ENCODE peak calls at places on chromosomes 4 and X, in seven cellular contexts. K is astrocyte; H is upper lobe of right lung; R is GM23338; A is left ventricle myocardium inferior; U is IMR-90; Y is CD8-positive, alpha-beta memory T cell. N is an unnamed sample. For H3K27me3, the result is how much of the 10 kb centered on the place peaks cover.

GRCh38 chr4:121555315-121556107 is 141.3 kb downstream of the ANXA5 start:
- DNase-seq in K (no peak), H (no peak), R (peak), A (no peak), U (peak), Y (no peak), N (no peak)

GRCh38 chrX:1031521-1032430 is 180.7 kb downstream of the CRLF2 start:
- DNase-seq in K (no peak), H (peak), R (no peak), A (no peak), U (no peak), Y (no peak), N (no peak)

GRCh38 chr4:4461850-4462249 is 74.9 kb downstream of the NSG1 start:
- DNase-seq in K (no peak), H (peak), R (no peak), A (no peak), U (no peak), Y (peak), N (no peak)

GRCh38 chr4:143390764-143391163 is 54.1 kb downstream of the GAB1 start:
- DNase-seq in K (no peak), H (no peak), R (no peak), A (no peak), U (no peak), Y (no peak), N (no peak)

GRCh38 chrX:101417981-101418841 is 10.2 kb downstream of the HNRNPH2 start:
- DNase-seq in K (peak), H (peak), R (peak), A (peak), U (no peak), Y (peak), N (no peak)

GRCh38 chrX:25600776-25601175 is 537.4 kb upstream of the MAGEB18 start:
- DNase-seq in K (peak), H (no peak), R (no peak), A (no peak), U (peak), Y (no peak), N (no peak)

GRCh38 chrX:118437283-118437682 is 58.3 kb upstream of the DOCK11 start:
- DNase-seq in K (no peak), H (no peak), R (no peak), A (no peak), U (no peak), Y (no peak), N (no peak)

GRCh38 chrX:116241001-116241400 is 70.5 kb downstream of the AGTR2 start:
- DNase-seq in K (no peak), H (no peak), R (no peak), A (no peak), U (no peak), Y (no peak), N (no peak)

GRCh38 chrX:39750798-39751197 is 347.0 kb downstream of the BCOR start:
- DNase-seq in K (no peak), H (no peak), R (no peak), A (no peak), U (no peak), Y (no peak), N (no peak)

GRCh38 chr4:113784497-113785254 is 23.1 kb upstream of the CAMK2D start:
- DNase-seq in K (peak), H (no peak), R (no peak), A (no peak), U (peak), Y (no peak), N (peak)

GRCh38 chr4:108849611-108850406 is 87.0 kb upstream of the ETNPPL start:
- DNase-seq in K (peak), H (no peak), R (peak), A (no peak), U (peak), Y (no peak), N (peak)

GRCh38 chr4:72666910-72667309 is 97.9 kb upstream of the ADAMTS3 start:
- DNase-seq in K (no peak), H (no peak), R (peak), A (no peak), U (no peak), Y (no peak), N (no peak)

GRCh38 chrX:27251369-27251768 is 211.8 kb downstream of the PPP4R3C start:
- DNase-seq in K (no peak), H (no peak), R (peak), A (no peak), U (no peak), Y (no peak), N (no peak)

GRCh38 chr4:25457053-25457715 is 80.1 kb downstream of the ANAPC4 start:
- DNase-seq in K (peak), H (no peak), R (no peak), A (no peak), U (peak), Y (no peak), N (peak)

GRCh38 chr4:10171055-10171454 is 54.5 kb upstream of the WDR1 start:
- DNase-seq in K (no peak), H (no peak), R (no peak), A (no peak), U (no peak), Y (no peak), N (no peak)

GRCh38 chr4:163542275-163542674 is 47.8 kb downstream of the TMA16 start:
- DNase-seq in K (peak), H (no peak), R (no peak), A (no peak), U (peak), Y (no peak), N (no peak)

GRCh38 chr4:48297447-48297846 is 27.8 kb upstream of the TEC start:
- DNase-seq in K (no peak), H (no peak), R (no peak), A (no peak), U (peak), Y (no peak), N (no peak)

GRCh38 chr4:83043801-83044407 is 8.9 kb downstream of the COPS4 start:
- DNase-seq in K (peak), H (no peak), R (no peak), A (no peak), U (peak), Y (no peak), N (peak)

GRCh38 chr4:119300072-119300387 is 21.9 kb downstream of the FABP2 start:
- DNase-seq in K (no peak), H (peak), R (no peak), A (peak), U (peak), Y (no peak), N (peak)

GRCh38 chrX:131816551-131817136 is 206.5 kb upstream of the STK26 start:
- DNase-seq in K (peak), H (no peak), R (no peak), A (no peak), U (peak), Y (peak), N (no peak)

GRCh38 chr4:158875455-158875854 is 106.6 kb downstream of the FNIP2 start:
- DNase-seq in K (no peak), H (no peak), R (no peak), A (no peak), U (no peak), Y (no peak), N (no peak)

GRCh38 chr4:2083826-2084160 is 24.7 kb downstream of the NAT8L start:
- DNase-seq in K (no peak), H (peak), R (no peak), A (no peak), U (no peak), Y (no peak), N (no peak)

GRCh38 chr4:54014761-54015160 is 49.6 kb downstream of the CHIC2 start:
- DNase-seq in K (no peak), H (no peak), R (no peak), A (no peak), U (no peak), Y (no peak), N (no peak)

GRCh38 chrX:40167240-40168182 is 69.8 kb upstream of the BCOR start:
- DNase-seq in K (no peak), H (no peak), R (peak), A (no peak), U (no peak), Y (no peak), N (no peak)

GRCh38 chr4:18020145-18020670 is 1.3 kb downstream of the LCORL start:
- DNase-seq in K (no peak), H (no peak), R (peak), A (no peak), U (peak), Y (peak), N (no peak)

GRCh38 chr4:71941001-71941400 is 90.8 kb upstream of the NPFFR2 start:
- DNase-seq in K (peak), H (no peak), R (peak), A (no peak), U (peak), Y (no peak), N (no peak)

GRCh38 chr4:7584133-7584532 is 149.4 kb upstream of the PSAPL1 start:
- DNase-seq in K (no peak), H (no peak), R (no peak), A (no peak), U (no peak), Y (no peak), N (no peak)

GRCh38 chr4:53967971-53968370 is 96.4 kb downstream of the CHIC2 start:
- DNase-seq in K (no peak), H (no peak), R (no peak), A (no peak), U (peak), Y (no peak), N (no peak)

GRCh38 chr4:137610960-137611359 is 78.7 kb upstream of the PCDH18 start:
- DNase-seq in K (no peak), H (no peak), R (peak), A (no peak), U (peak), Y (no peak), N (no peak)

GRCh38 chr4:2837110-2837903 is 6.3 kb upstream of the ADD1 start:
- DNase-seq in K (no peak), H (no peak), R (peak), A (no peak), U (no peak), Y (no peak), N (no peak)

GRCh38 chr4:145195167-145195952 is 15.0 kb upstream of the OTUD4 start:
- DNase-seq in K (no peak), H (no peak), R (peak), A (no peak), U (no peak), Y (no peak), N (no peak)

GRCh38 chr4:82733636-82734035 is 65.0 kb downstream of the SCD5 start:
- DNase-seq in K (peak), H (no peak), R (no peak), A (no peak), U (peak), Y (no peak), N (no peak)

GRCh38 chrX:136200466-136200865 is 50.7 kb downstream of the MAP7D3 start:
- DNase-seq in K (peak), H (no peak), R (peak), A (no peak), U (peak), Y (no peak), N (no peak)

GRCh38 chr4:52407545-52407944 is 251.6 kb downstream of the USP46 start:
- DNase-seq in K (no peak), H (no peak), R (no peak), A (no peak), U (no peak), Y (no peak), N (no peak)

GRCh38 chrX:101450052-101450451 is 35.2 kb upstream of the ARMCX4 start:
- DNase-seq in K (no peak), H (no peak), R (no peak), A (no peak), U (no peak), Y (no peak), N (no peak)

GRCh38 chrX:107123750-107124149 is 5.1 kb upstream of the RBM41 start:
- DNase-seq in K (no peak), H (no peak), R (no peak), A (no peak), U (no peak), Y (no peak), N (no peak)

GRCh38 chr4:7725951-7726350 is 213.7 kb downstream of the AFAP1 start:
- DNase-seq in K (no peak), H (no peak), R (no peak), A (no peak), U (peak), Y (no peak), N (no peak)

GRCh38 chrX:22666441-22666840 is 333.3 kb upstream of the DDX53 start:
- DNase-seq in K (no peak), H (no peak), R (peak), A (no peak), U (peak), Y (no peak), N (no peak)

GRCh38 chr4:102263024-102263787 is 82.1 kb downstream of the SLC39A8 start:
- DNase-seq in K (peak), H (no peak), R (peak), A (no peak), U (peak), Y (no peak), N (no peak)

GRCh38 chrX:53974529-53974928 is 69.7 kb downstream of the PHF8 start:
- DNase-seq in K (no peak), H (no peak), R (no peak), A (no peak), U (no peak), Y (no peak), N (no peak)
- H3K4me3 ChIP-seq in K (no peak), H (no peak), R (no peak), A (no peak), U (no peak), Y (no peak), N (no peak)

GRCh38 chr4:110623710-110624015 is 786 bp upstream of the PITX2 start:
- DNase-seq in K (no peak), H (no peak), R (peak), A (no peak), U (no peak), Y (no peak), N (no peak)
- H3K27me3 ChIP-seq in K (half or more), H (half or more), R (half or more), A (half or more), U (half or more), Y (half or more), N (half or more)

GRCh38 chrX:11328134-11328533 is 34.9 kb downstream of the AMELX start:
- DNase-seq in K (no peak), H (no peak), R (no peak), A (no peak), U (no peak), Y (no peak), N (no peak)
- H3K4me3 ChIP-seq in K (no peak), H (no peak), R (no peak), A (no peak), U (no peak), Y (no peak), N (no peak)

DNA sequence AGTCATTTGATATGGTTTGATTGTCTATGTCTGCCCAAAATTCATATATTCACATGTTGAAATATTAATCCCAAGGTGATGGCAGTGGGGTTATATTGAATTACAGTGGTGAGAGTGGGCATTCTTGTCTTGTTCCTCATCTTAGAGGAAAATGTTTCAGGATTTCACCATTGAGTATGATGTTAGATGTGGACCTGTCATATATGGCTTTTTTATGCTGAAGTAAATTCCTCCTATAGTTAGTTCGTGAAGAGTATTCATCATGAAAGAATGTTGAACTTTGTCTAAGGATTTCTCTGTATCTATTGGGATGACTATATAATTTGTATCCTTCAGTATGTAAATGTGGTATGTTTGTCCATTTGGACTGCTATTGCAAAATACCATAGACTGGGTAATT is 512.4 kb upstream of the EPHA5 start:
- DNase-seq in K (no peak), H (no peak), R (no peak), A (no peak), U (no peak), Y (no peak), N (no peak)
- H3K27me3 ChIP-seq in K (under half), H (under half), R (under half), A (under half), U (under half), Y (under half), N (under half)

GRCh38 chrX:103565752-103566151 is 19.6 kb upstream of the TCEAL4 start:
- DNase-seq in K (peak), H (no peak), R (no peak), A (no peak), U (peak), Y (no peak), N (peak)
- H3K4me3 ChIP-seq in K (no peak), H (no peak), R (no peak), A (no peak), U (no peak), Y (no peak), N (no peak)

DNA sequence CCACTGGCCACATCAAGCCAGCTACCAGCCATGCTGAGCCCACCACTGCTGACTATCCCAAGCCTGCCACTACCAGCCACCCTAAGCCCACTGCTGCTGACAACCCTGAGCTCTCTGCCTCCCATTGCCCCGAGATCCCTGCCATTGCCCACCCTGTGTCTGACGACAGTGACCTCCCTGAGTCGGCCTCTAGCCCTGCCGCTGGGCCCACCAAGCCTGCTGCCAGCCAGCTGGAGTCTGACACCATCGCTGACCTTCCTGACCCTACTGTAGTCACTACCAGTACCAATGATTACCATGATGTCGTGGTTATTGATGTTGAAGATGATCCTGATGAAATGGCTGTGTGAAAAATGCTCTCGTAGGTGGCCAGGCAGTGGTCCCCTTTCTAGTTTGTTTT is 4.7 kb downstream of the GPR50 start:
- DNase-seq in K (no peak), H (no peak), R (no peak), A (no peak), U (no peak), Y (no peak), N (no peak)
- H3K27me3 ChIP-seq in K (under half), H (under half), R (under half), A (half or more), U (under half), Y (under half), N (under half)

GRCh38 chr4:90126805-90127204 is 389 bp upstream of the CCSER1 start:
- DNase-seq in K (no peak), H (no peak), R (peak), A (no peak), U (no peak), Y (no peak), N (no peak)
- H3K4me3 ChIP-seq in K (peak), H (peak), R (peak), A (peak), U (no peak), Y (no peak), N (no peak)

GRCh38 chrX:41688154-41688553 is 619 bp upstream of the GPR34 start:
- DNase-seq in K (no peak), H (no peak), R (no peak), A (no peak), U (no peak), Y (no peak), N (no peak)
- H3K27me3 ChIP-seq in K (under half), H (under half), R (under half), A (under half), U (under half), Y (under half), N (under half)

GRCh38 chr4:46993075-46994006 is at the start of gene GABRA4:
- DNase-seq in K (peak), H (peak), R (peak), A (no peak), U (no peak), Y (no peak), N (no peak)
- H3K4me3 ChIP-seq in K (peak), H (peak), R (peak), A (peak), U (peak), Y (no peak), N (no peak)